ENCODE peak calls at places on chromosomes 11 and 22, in seven cellular contexts. L, R, U, F, Q, M and X are unnamed samples.
A peak's percentile ranks its signal among the peaks of the same experiment; 100 is the strongest.

GRCh38 chr22:44023404-44024287 is 456 bp upstream of the PARVB start:
- DNase-seq in L (no peak), R (no peak), U (peak; percentile 51), F (peak; percentile 75), Q (peak; percentile 87), M (peak; percentile 51), X (peak; percentile 71)

GRCh38 chr11:110134120-110134519 is 40.9 kb downstream of the ZC3H12C start:
- DNase-seq in L (no peak), R (no peak), U (no peak), F (no peak), Q (no peak), M (peak; percentile 44), X (no peak)

GRCh38 chr11:41459602-41460405 is at the start of gene LRRC4C:
- DNase-seq in L (no peak), R (no peak), U (no peak), F (no peak), Q (peak; percentile 9), M (no peak), X (no peak)

GRCh38 chr22:49113758-49114157 is 713.9 kb downstream of the BRD1 start:
- DNase-seq in L (no peak), R (no peak), U (no peak), F (no peak), Q (no peak), M (no peak), X (no peak)

GRCh38 chr11:59204736-59205135 is 8.0 kb downstream of the MPEG1 start:
- DNase-seq in L (no peak), R (no peak), U (no peak), F (no peak), Q (no peak), M (no peak), X (no peak)

GRCh38 chr22:47153854-47154542 is 391.5 kb downstream of the TBC1D22A start:
- DNase-seq in L (no peak), R (no peak), U (no peak), F (no peak), Q (peak; percentile 51), M (no peak), X (peak; percentile 24)

GRCh38 chr11:45663486-45664375 is 1.7 kb downstream of the CHST1 start:
- DNase-seq in L (no peak), R (no peak), U (no peak), F (no peak), Q (no peak), M (no peak), X (no peak)

GRCh38 chr11:128902515-128903066 is 11.4 kb downstream of the KCNJ5 start:
- DNase-seq in L (no peak), R (no peak), U (no peak), F (no peak), Q (no peak), M (no peak), X (no peak)

GRCh38 chr11:133163463-133164419 is 368.6 kb downstream of the OPCML start:
- DNase-seq in L (no peak), R (no peak), U (peak; percentile 42), F (peak; percentile 16), Q (peak; percentile 55), M (no peak), X (peak; percentile 65)

GRCh38 chr11:6755303-6755952 is 16.3 kb downstream of the OR2AG2 start:
- DNase-seq in L (no peak), R (peak; percentile 24), U (peak; percentile 36), F (peak; percentile 56), Q (peak; percentile 37), M (peak; percentile 58), X (peak; percentile 32)

GRCh38 chr11:35009191-35009940 is 92.9 kb downstream of the PDHX start:
- DNase-seq in L (no peak), R (peak; percentile 96), U (peak; percentile 92), F (no peak), Q (no peak), M (no peak), X (no peak)

GRCh38 chr11:34509336-34509902 is 4.2 kb downstream of the ELF5 start:
- DNase-seq in L (no peak), R (no peak), U (no peak), F (no peak), Q (peak; percentile 50), M (no peak), X (peak; percentile 39)

GRCh38 chr11:1232328-1233321 is 9.8 kb downstream of the MUC5B start:
- DNase-seq in L (no peak), R (no peak), U (no peak), F (no peak), Q (peak; percentile 29), M (no peak), X (no peak)

GRCh38 chr11:27423125-27423524 is 49.5 kb downstream of the LGR4 start:
- DNase-seq in L (no peak), R (no peak), U (peak; percentile 66), F (no peak), Q (no peak), M (no peak), X (peak; percentile 96)

GRCh38 chr11:128624269-128625170 is 37.2 kb upstream of the ETS1 start:
- DNase-seq in L (no peak), R (no peak), U (no peak), F (no peak), Q (no peak), M (no peak), X (peak; percentile 82)

GRCh38 chr11:79708319-79708928 is 267.6 kb upstream of the TENM4 start:
- DNase-seq in L (no peak), R (no peak), U (peak; percentile 31), F (no peak), Q (peak; percentile 29), M (no peak), X (peak; percentile 62)

GRCh38 chr11:75856912-75857311 is 41.9 kb downstream of the UVRAG start:
- DNase-seq in L (no peak), R (no peak), U (no peak), F (no peak), Q (no peak), M (no peak), X (no peak)

GRCh38 chr22:41286639-41287091 is 678 bp upstream of the RANGAP1 start:
- DNase-seq in L (no peak), R (no peak), U (peak; percentile 22), F (peak; percentile 23), Q (peak; percentile 26), M (no peak), X (peak; percentile 81)

GRCh38 chr22:39303358-39303757 is 16.1 kb downstream of the RPL3 start:
- DNase-seq in L (no peak), R (no peak), U (no peak), F (no peak), Q (no peak), M (no peak), X (no peak)

DNA sequence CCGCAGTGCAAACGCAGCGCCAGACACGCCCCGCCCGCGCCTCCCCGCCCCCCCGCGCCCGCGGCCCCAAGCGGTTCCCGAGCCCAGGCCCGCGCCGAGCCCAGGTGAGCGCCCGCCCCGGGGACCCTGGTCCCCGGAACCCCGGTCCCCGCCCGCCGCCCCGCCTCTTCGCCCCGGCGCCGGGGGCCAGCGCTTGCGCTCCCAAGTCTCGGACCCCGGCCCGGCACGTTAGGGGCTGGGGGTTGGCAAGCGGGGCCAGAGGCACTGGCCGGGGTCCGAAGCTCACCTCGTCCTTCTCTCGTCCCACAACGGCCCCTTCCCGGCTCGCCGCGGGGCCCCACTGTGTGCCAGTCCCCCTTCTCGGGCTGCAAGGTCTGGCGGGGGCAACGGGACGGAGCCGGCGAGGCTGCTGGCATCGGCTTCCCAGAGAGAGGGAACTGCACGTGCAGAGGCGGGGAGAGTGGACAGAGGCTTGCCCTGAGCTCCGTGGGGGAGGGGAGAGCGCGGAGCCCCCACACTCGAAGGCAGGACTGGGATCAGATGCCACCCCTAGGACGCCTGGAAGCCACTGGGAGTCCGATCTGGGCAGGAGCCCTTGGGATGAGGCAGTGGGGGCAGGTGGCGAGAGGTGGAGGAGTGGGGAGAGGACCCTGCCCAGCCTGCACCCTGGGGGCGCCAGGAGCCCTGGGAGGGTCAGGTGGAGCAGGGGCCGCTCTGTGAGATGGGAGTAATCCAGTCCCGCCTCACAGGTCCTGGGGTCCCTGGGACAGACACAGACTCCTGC is 1.8 kb upstream of the AIFM3 start:
- DNase-seq in L (no peak), R (no peak), U (no peak), F (peak; percentile 65), Q (peak; percentile 79), M (no peak), X (no peak)
- H3K4me3 ChIP-seq in L (peak overlapping the region; percentile 54), R (no peak overlapping the region), U (no peak overlapping the region), F (no peak overlapping the region), Q (peak overlapping the region; percentile 46), M (no peak overlapping the region), X (no peak overlapping the region)

DNA sequence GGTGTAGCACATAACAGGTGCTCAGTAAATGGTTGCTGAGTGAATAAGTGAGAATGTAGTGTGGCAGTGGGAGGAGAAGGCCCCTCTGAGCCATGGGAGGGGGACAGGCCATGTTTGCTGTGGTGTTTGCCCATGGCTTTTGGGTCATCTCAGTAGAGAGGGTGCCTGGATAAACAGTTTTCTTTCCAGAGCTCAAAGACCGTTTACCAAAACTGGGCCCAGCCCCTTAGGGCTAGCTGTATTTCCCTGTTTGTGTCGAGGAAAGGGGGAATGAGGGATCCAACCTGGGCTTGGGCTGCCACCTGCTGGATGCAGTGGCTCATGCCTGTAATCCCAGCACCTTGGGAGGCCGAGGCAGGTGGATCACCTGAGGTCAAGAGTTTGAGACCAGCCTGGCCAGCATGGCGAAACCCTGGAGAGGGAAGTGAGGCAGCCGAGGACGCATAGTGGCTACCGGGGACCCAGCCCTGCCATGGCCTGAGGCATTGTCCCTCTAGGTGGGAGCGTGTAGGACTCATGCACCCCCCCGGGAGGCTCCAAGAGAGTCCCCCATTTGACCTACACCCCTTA is 8.7 kb upstream of the LTO1 start:
- DNase-seq in L (no peak), R (no peak), U (peak; percentile 64), F (peak; percentile 38), Q (no peak), M (no peak), X (peak; percentile 55)
- TF ChIP-seq CTCF in L (peak; percentile 65), R (peak; percentile 56), U (peak; percentile 66), F (peak; percentile 56), Q (peak; percentile 47), M (peak; percentile 46), X (peak; percentile 48)

GRCh38 chr11:18132341-18132740 is at the start of gene MRGPRX3:
- DNase-seq in L (no peak), R (no peak), U (no peak), F (no peak), Q (no peak), M (no peak), X (no peak)
- TF ChIP-seq MAX in L (no peak), R (no peak), U (no peak), F (no peak), Q (no peak), M (no peak), X (no peak)

GRCh38 chr11:120197977-120198376 is 12.9 kb upstream of the OAF start:
- DNase-seq in L (no peak), R (no peak), U (no peak), F (no peak), Q (peak; percentile 56), M (no peak), X (no peak)
- H3K4me3 ChIP-seq in L (no peak overlapping the region), R (no peak overlapping the region), U (no peak overlapping the region), F (no peak overlapping the region), Q (no peak overlapping the region), M (no peak overlapping the region), X (no peak overlapping the region)

DNA sequence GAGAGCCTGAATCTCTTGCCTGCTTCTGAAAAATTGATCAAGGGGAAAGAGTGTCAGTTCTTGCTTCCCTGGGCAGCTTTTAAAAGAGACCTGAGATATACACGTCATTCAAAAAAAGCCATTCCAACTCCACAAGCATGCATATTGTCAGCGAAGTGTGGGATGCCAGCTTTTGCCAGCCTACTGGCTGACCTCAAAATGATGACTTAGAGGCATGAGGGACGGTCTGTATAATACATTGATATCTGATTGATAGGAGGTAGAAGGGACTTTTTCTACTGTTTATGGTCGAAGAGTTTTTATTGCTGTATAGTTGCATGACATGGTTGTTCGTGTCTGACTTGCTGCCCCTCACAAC is 126.3 kb downstream of the MICAL2 start:
- DNase-seq in L (no peak), R (no peak), U (no peak), F (no peak), Q (no peak), M (no peak), X (no peak)
- TF ChIP-seq CTCF in L (no peak), R (no peak), U (no peak), F (no peak), Q (no peak), M (no peak), X (no peak)